ENCODE peak calls at places on chromosome 11, in ten cellular contexts. One of them, this sample, is unnamed.

GRCh38 chr11:114258696-114259095 is 37.5 kb upstream of the NNMT start:
- DNase-seq in left colon: no peak
- DNase-seq in mucosa of gallbladder: no peak
- DNase-seq in activated T-cell treated with anti-CD3 and anti-CD28 coated beads, Interleukin-2, amount 50 U/mL, for 72 hours: no peak
- DNase-seq in HEK293T: no peak
- DNase-seq in H4: no peak
- DNase-seq in AG08396: no peak
- DNase-seq in activated CD4-positive, alpha-beta T cell treated with anti-CD3 and anti-CD28 coated beads, Interleukin-2, amount 50 U/mL, for 48 hours: no peak
- DNase-seq in CD4-positive, alpha-beta T cell: no peak
- DNase-seq in stimulated activated CD4-positive, alpha-beta T cell treated with anti-CD3 and anti-CD28 coated beads, TNF-alpha, amount 100 ng/mL, for 1 hour: no peak
- DNase-seq in this sample: no peak

GRCh38 chr11:100593321-100593720 is 93.8 kb upstream of the ARHGAP42 start:
- DNase-seq in activated CD4-positive, alpha-beta T cell treated with anti-CD3 and anti-CD28 coated beads, Interleukin-2, amount 50 U/mL, for 48 hours: no peak
- DNase-seq in activated T-cell treated with anti-CD3 and anti-CD28 coated beads, Interleukin-2, amount 50 U/mL, for 72 hours: no peak
- DNase-seq in stimulated activated CD4-positive, alpha-beta T cell treated with anti-CD3 and anti-CD28 coated beads, TNF-alpha, amount 100 ng/mL, for 1 hour: no peak
- DNase-seq in HEK293T: no peak
- DNase-seq in mucosa of gallbladder: no peak
- DNase-seq in H4: peak
- DNase-seq in AG08396: peak
- DNase-seq in CD4-positive, alpha-beta T cell: no peak
- DNase-seq in left colon: no peak
- DNase-seq in this sample: no peak

GRCh38 chr11:44883277-44883676 is 67.4 kb downstream of the TP53I11 start:
- DNase-seq in H4: peak
- DNase-seq in CD4-positive, alpha-beta T cell: no peak
- DNase-seq in activated T-cell treated with anti-CD3 and anti-CD28 coated beads, Interleukin-2, amount 50 U/mL, for 72 hours: no peak
- DNase-seq in stimulated activated CD4-positive, alpha-beta T cell treated with anti-CD3 and anti-CD28 coated beads, TNF-alpha, amount 100 ng/mL, for 1 hour: no peak
- DNase-seq in activated CD4-positive, alpha-beta T cell treated with anti-CD3 and anti-CD28 coated beads, Interleukin-2, amount 50 U/mL, for 48 hours: no peak
- DNase-seq in left colon: no peak
- DNase-seq in AG08396: no peak
- DNase-seq in HEK293T: no peak
- DNase-seq in mucosa of gallbladder: peak
- DNase-seq in this sample: no peak

GRCh38 chr11:3103076-3103475 is 45.9 kb upstream of the CARS1 start:
- DNase-seq in left colon: no peak
- DNase-seq in activated CD4-positive, alpha-beta T cell treated with anti-CD3 and anti-CD28 coated beads, Interleukin-2, amount 50 U/mL, for 48 hours: no peak
- DNase-seq in HEK293T: no peak
- DNase-seq in activated T-cell treated with anti-CD3 and anti-CD28 coated beads, Interleukin-2, amount 50 U/mL, for 72 hours: no peak
- DNase-seq in mucosa of gallbladder: no peak
- DNase-seq in CD4-positive, alpha-beta T cell: no peak
- DNase-seq in AG08396: no peak
- DNase-seq in stimulated activated CD4-positive, alpha-beta T cell treated with anti-CD3 and anti-CD28 coated beads, TNF-alpha, amount 100 ng/mL, for 1 hour: no peak
- DNase-seq in H4: no peak
- DNase-seq in this sample: no peak

GRCh38 chr11:65851083-65851579 is 6.8 kb downstream of the CFL1 start:
- DNase-seq in stimulated activated CD4-positive, alpha-beta T cell treated with anti-CD3 and anti-CD28 coated beads, TNF-alpha, amount 100 ng/mL, for 1 hour: no peak
- DNase-seq in mucosa of gallbladder: no peak
- DNase-seq in activated T-cell treated with anti-CD3 and anti-CD28 coated beads, Interleukin-2, amount 50 U/mL, for 72 hours: no peak
- DNase-seq in H4: peak
- DNase-seq in CD4-positive, alpha-beta T cell: no peak
- DNase-seq in HEK293T: peak
- DNase-seq in activated CD4-positive, alpha-beta T cell treated with anti-CD3 and anti-CD28 coated beads, Interleukin-2, amount 50 U/mL, for 48 hours: no peak
- DNase-seq in left colon: no peak
- DNase-seq in AG08396: no peak
- DNase-seq in this sample: no peak

GRCh38 chr11:62556102-62556871 is 9.7 kb upstream of the AHNAK start:
- DNase-seq in activated CD4-positive, alpha-beta T cell treated with anti-CD3 and anti-CD28 coated beads, Interleukin-2, amount 50 U/mL, for 48 hours: peak
- DNase-seq in left colon: peak
- DNase-seq in activated T-cell treated with anti-CD3 and anti-CD28 coated beads, Interleukin-2, amount 50 U/mL, for 72 hours: peak
- DNase-seq in CD4-positive, alpha-beta T cell: peak
- DNase-seq in mucosa of gallbladder: peak
- DNase-seq in H4: peak
- DNase-seq in AG08396: peak
- DNase-seq in HEK293T: peak
- DNase-seq in stimulated activated CD4-positive, alpha-beta T cell treated with anti-CD3 and anti-CD28 coated beads, TNF-alpha, amount 100 ng/mL, for 1 hour: peak
- DNase-seq in this sample: peak

GRCh38 chr11:117816151-117816741 is 8.3 kb downstream of the FXYD2 start:
- DNase-seq in stimulated activated CD4-positive, alpha-beta T cell treated with anti-CD3 and anti-CD28 coated beads, TNF-alpha, amount 100 ng/mL, for 1 hour: no peak
- DNase-seq in HEK293T: peak
- DNase-seq in activated CD4-positive, alpha-beta T cell treated with anti-CD3 and anti-CD28 coated beads, Interleukin-2, amount 50 U/mL, for 48 hours: no peak
- DNase-seq in CD4-positive, alpha-beta T cell: no peak
- DNase-seq in H4: no peak
- DNase-seq in mucosa of gallbladder: no peak
- DNase-seq in left colon: no peak
- DNase-seq in activated T-cell treated with anti-CD3 and anti-CD28 coated beads, Interleukin-2, amount 50 U/mL, for 72 hours: no peak
- DNase-seq in AG08396: no peak
- DNase-seq in this sample: peak

GRCh38 chr11:13228569-13228968 is 49.0 kb upstream of the BMAL1 start:
- DNase-seq in activated CD4-positive, alpha-beta T cell treated with anti-CD3 and anti-CD28 coated beads, Interleukin-2, amount 50 U/mL, for 48 hours: no peak
- DNase-seq in left colon: no peak
- DNase-seq in activated T-cell treated with anti-CD3 and anti-CD28 coated beads, Interleukin-2, amount 50 U/mL, for 72 hours: no peak
- DNase-seq in H4: no peak
- DNase-seq in CD4-positive, alpha-beta T cell: no peak
- DNase-seq in mucosa of gallbladder: no peak
- DNase-seq in HEK293T: no peak
- DNase-seq in stimulated activated CD4-positive, alpha-beta T cell treated with anti-CD3 and anti-CD28 coated beads, TNF-alpha, amount 100 ng/mL, for 1 hour: no peak
- DNase-seq in AG08396: no peak
- DNase-seq in this sample: no peak

GRCh38 chr11:117819096-117820040 is 5.2 kb downstream of the FXYD2 start:
- DNase-seq in mucosa of gallbladder: peak
- DNase-seq in activated CD4-positive, alpha-beta T cell treated with anti-CD3 and anti-CD28 coated beads, Interleukin-2, amount 50 U/mL, for 48 hours: no peak
- DNase-seq in HEK293T: peak
- DNase-seq in CD4-positive, alpha-beta T cell: no peak
- DNase-seq in AG08396: peak
- DNase-seq in stimulated activated CD4-positive, alpha-beta T cell treated with anti-CD3 and anti-CD28 coated beads, TNF-alpha, amount 100 ng/mL, for 1 hour: no peak
- DNase-seq in activated T-cell treated with anti-CD3 and anti-CD28 coated beads, Interleukin-2, amount 50 U/mL, for 72 hours: no peak
- DNase-seq in H4: peak
- DNase-seq in left colon: peak
- DNase-seq in this sample: peak

GRCh38 chr11:130763087-130763980 is 152.9 kb downstream of the SNX19 start:
- DNase-seq in mucosa of gallbladder: no peak
- DNase-seq in stimulated activated CD4-positive, alpha-beta T cell treated with anti-CD3 and anti-CD28 coated beads, TNF-alpha, amount 100 ng/mL, for 1 hour: no peak
- DNase-seq in AG08396: no peak
- DNase-seq in HEK293T: no peak
- DNase-seq in H4: no peak
- DNase-seq in CD4-positive, alpha-beta T cell: no peak
- DNase-seq in activated CD4-positive, alpha-beta T cell treated with anti-CD3 and anti-CD28 coated beads, Interleukin-2, amount 50 U/mL, for 48 hours: no peak
- DNase-seq in activated T-cell treated with anti-CD3 and anti-CD28 coated beads, Interleukin-2, amount 50 U/mL, for 72 hours: no peak
- DNase-seq in left colon: no peak
- DNase-seq in this sample: peak

GRCh38 chr11:86081465-86081864 is 12.6 kb upstream of the PICALM start:
- DNase-seq in HEK293T: no peak
- DNase-seq in mucosa of gallbladder: no peak
- DNase-seq in left colon: no peak
- DNase-seq in stimulated activated CD4-positive, alpha-beta T cell treated with anti-CD3 and anti-CD28 coated beads, TNF-alpha, amount 100 ng/mL, for 1 hour: no peak
- DNase-seq in CD4-positive, alpha-beta T cell: no peak
- DNase-seq in AG08396: no peak
- DNase-seq in H4: no peak
- DNase-seq in activated T-cell treated with anti-CD3 and anti-CD28 coated beads, Interleukin-2, amount 50 U/mL, for 72 hours: no peak
- DNase-seq in activated CD4-positive, alpha-beta T cell treated with anti-CD3 and anti-CD28 coated beads, Interleukin-2, amount 50 U/mL, for 48 hours: no peak
- DNase-seq in this sample: no peak

GRCh38 chr11:61266602-61267001 is 25.6 kb downstream of the PGA5 start:
- DNase-seq in AG08396: no peak
- DNase-seq in HEK293T: no peak
- DNase-seq in left colon: no peak
- DNase-seq in mucosa of gallbladder: peak
- DNase-seq in activated CD4-positive, alpha-beta T cell treated with anti-CD3 and anti-CD28 coated beads, Interleukin-2, amount 50 U/mL, for 48 hours: no peak
- DNase-seq in CD4-positive, alpha-beta T cell: no peak
- DNase-seq in stimulated activated CD4-positive, alpha-beta T cell treated with anti-CD3 and anti-CD28 coated beads, TNF-alpha, amount 100 ng/mL, for 1 hour: no peak
- DNase-seq in H4: no peak
- DNase-seq in activated T-cell treated with anti-CD3 and anti-CD28 coated beads, Interleukin-2, amount 50 U/mL, for 72 hours: no peak
- DNase-seq in this sample: no peak

GRCh38 chr11:69674267-69674885 is 777 bp downstream of the LTO1 start:
- DNase-seq in CD4-positive, alpha-beta T cell: no peak
- DNase-seq in activated T-cell treated with anti-CD3 and anti-CD28 coated beads, Interleukin-2, amount 50 U/mL, for 72 hours: peak
- DNase-seq in mucosa of gallbladder: no peak
- DNase-seq in stimulated activated CD4-positive, alpha-beta T cell treated with anti-CD3 and anti-CD28 coated beads, TNF-alpha, amount 100 ng/mL, for 1 hour: no peak
- DNase-seq in left colon: no peak
- DNase-seq in activated CD4-positive, alpha-beta T cell treated with anti-CD3 and anti-CD28 coated beads, Interleukin-2, amount 50 U/mL, for 48 hours: peak
- DNase-seq in HEK293T: no peak
- DNase-seq in AG08396: peak
- DNase-seq in H4: no peak
- DNase-seq in this sample: peak

GRCh38 chr11:102940714-102941588 is 14.6 kb downstream of the MMP13 start:
- DNase-seq in H4: peak
- DNase-seq in CD4-positive, alpha-beta T cell: no peak
- DNase-seq in activated CD4-positive, alpha-beta T cell treated with anti-CD3 and anti-CD28 coated beads, Interleukin-2, amount 50 U/mL, for 48 hours: peak
- DNase-seq in mucosa of gallbladder: peak
- DNase-seq in activated T-cell treated with anti-CD3 and anti-CD28 coated beads, Interleukin-2, amount 50 U/mL, for 72 hours: peak
- DNase-seq in stimulated activated CD4-positive, alpha-beta T cell treated with anti-CD3 and anti-CD28 coated beads, TNF-alpha, amount 100 ng/mL, for 1 hour: no peak
- DNase-seq in AG08396: peak
- DNase-seq in left colon: peak
- DNase-seq in HEK293T: peak
- DNase-seq in this sample: peak

GRCh38 chr11:37450613-37451012 is 852.6 kb upstream of the RAG2 start:
- DNase-seq in mucosa of gallbladder: no peak
- DNase-seq in stimulated activated CD4-positive, alpha-beta T cell treated with anti-CD3 and anti-CD28 coated beads, TNF-alpha, amount 100 ng/mL, for 1 hour: no peak
- DNase-seq in H4: no peak
- DNase-seq in HEK293T: no peak
- DNase-seq in activated CD4-positive, alpha-beta T cell treated with anti-CD3 and anti-CD28 coated beads, Interleukin-2, amount 50 U/mL, for 48 hours: no peak
- DNase-seq in CD4-positive, alpha-beta T cell: no peak
- DNase-seq in activated T-cell treated with anti-CD3 and anti-CD28 coated beads, Interleukin-2, amount 50 U/mL, for 72 hours: no peak
- DNase-seq in AG08396: no peak
- DNase-seq in left colon: no peak
- DNase-seq in this sample: no peak

GRCh38 chr11:129278586-129279319 is 86.6 kb upstream of the ARHGAP32 start:
- DNase-seq in activated CD4-positive, alpha-beta T cell treated with anti-CD3 and anti-CD28 coated beads, Interleukin-2, amount 50 U/mL, for 48 hours: no peak
- DNase-seq in activated T-cell treated with anti-CD3 and anti-CD28 coated beads, Interleukin-2, amount 50 U/mL, for 72 hours: peak
- DNase-seq in CD4-positive, alpha-beta T cell: peak
- DNase-seq in stimulated activated CD4-positive, alpha-beta T cell treated with anti-CD3 and anti-CD28 coated beads, TNF-alpha, amount 100 ng/mL, for 1 hour: peak
- DNase-seq in mucosa of gallbladder: no peak
- DNase-seq in AG08396: peak
- DNase-seq in left colon: peak
- DNase-seq in H4: no peak
- DNase-seq in HEK293T: peak
- DNase-seq in this sample: peak

GRCh38 chr11:129589190-129589589 is 213.5 kb downstream of the BARX2 start:
- DNase-seq in activated T-cell treated with anti-CD3 and anti-CD28 coated beads, Interleukin-2, amount 50 U/mL, for 72 hours: no peak
- DNase-seq in CD4-positive, alpha-beta T cell: no peak
- DNase-seq in H4: no peak
- DNase-seq in activated CD4-positive, alpha-beta T cell treated with anti-CD3 and anti-CD28 coated beads, Interleukin-2, amount 50 U/mL, for 48 hours: no peak
- DNase-seq in mucosa of gallbladder: no peak
- DNase-seq in stimulated activated CD4-positive, alpha-beta T cell treated with anti-CD3 and anti-CD28 coated beads, TNF-alpha, amount 100 ng/mL, for 1 hour: no peak
- DNase-seq in HEK293T: no peak
- DNase-seq in left colon: no peak
- DNase-seq in AG08396: no peak
- DNase-seq in this sample: no peak

GRCh38 chr11:70071996-70072395 is 6.1 kb upstream of the ANO1 start:
- DNase-seq in AG08396: no peak
- DNase-seq in HEK293T: no peak
- DNase-seq in mucosa of gallbladder: no peak
- DNase-seq in CD4-positive, alpha-beta T cell: no peak
- DNase-seq in left colon: no peak
- DNase-seq in H4: no peak
- DNase-seq in activated CD4-positive, alpha-beta T cell treated with anti-CD3 and anti-CD28 coated beads, Interleukin-2, amount 50 U/mL, for 48 hours: no peak
- DNase-seq in stimulated activated CD4-positive, alpha-beta T cell treated with anti-CD3 and anti-CD28 coated beads, TNF-alpha, amount 100 ng/mL, for 1 hour: no peak
- DNase-seq in activated T-cell treated with anti-CD3 and anti-CD28 coated beads, Interleukin-2, amount 50 U/mL, for 72 hours: no peak
- DNase-seq in this sample: no peak

GRCh38 chr11:103395612-103396011 is 286.4 kb downstream of the DYNC2H1 start:
- DNase-seq in AG08396: peak
- DNase-seq in activated T-cell treated with anti-CD3 and anti-CD28 coated beads, Interleukin-2, amount 50 U/mL, for 72 hours: no peak
- DNase-seq in HEK293T: no peak
- DNase-seq in mucosa of gallbladder: no peak
- DNase-seq in CD4-positive, alpha-beta T cell: no peak
- DNase-seq in stimulated activated CD4-positive, alpha-beta T cell treated with anti-CD3 and anti-CD28 coated beads, TNF-alpha, amount 100 ng/mL, for 1 hour: no peak
- DNase-seq in left colon: no peak
- DNase-seq in H4: peak
- DNase-seq in activated CD4-positive, alpha-beta T cell treated with anti-CD3 and anti-CD28 coated beads, Interleukin-2, amount 50 U/mL, for 48 hours: no peak
- DNase-seq in this sample: no peak

GRCh38 chr11:45182902-45183301 is 36.5 kb downstream of the PRDM11 start:
- DNase-seq in AG08396: peak
- DNase-seq in H4: no peak
- DNase-seq in HEK293T: peak
- DNase-seq in activated T-cell treated with anti-CD3 and anti-CD28 coated beads, Interleukin-2, amount 50 U/mL, for 72 hours: peak
- DNase-seq in CD4-positive, alpha-beta T cell: no peak
- DNase-seq in left colon: peak
- DNase-seq in stimulated activated CD4-positive, alpha-beta T cell treated with anti-CD3 and anti-CD28 coated beads, TNF-alpha, amount 100 ng/mL, for 1 hour: no peak
- DNase-seq in activated CD4-positive, alpha-beta T cell treated with anti-CD3 and anti-CD28 coated beads, Interleukin-2, amount 50 U/mL, for 48 hours: no peak
- DNase-seq in mucosa of gallbladder: peak
- DNase-seq in this sample: peak

GRCh38 chr11:96098511-96099241 is 174.8 kb upstream of the MTMR2 start:
- DNase-seq in left colon: no peak
- DNase-seq in activated T-cell treated with anti-CD3 and anti-CD28 coated beads, Interleukin-2, amount 50 U/mL, for 72 hours: no peak
- DNase-seq in HEK293T: no peak
- DNase-seq in AG08396: no peak
- DNase-seq in activated CD4-positive, alpha-beta T cell treated with anti-CD3 and anti-CD28 coated beads, Interleukin-2, amount 50 U/mL, for 48 hours: no peak
- DNase-seq in CD4-positive, alpha-beta T cell: no peak
- DNase-seq in H4: no peak
- DNase-seq in stimulated activated CD4-positive, alpha-beta T cell treated with anti-CD3 and anti-CD28 coated beads, TNF-alpha, amount 100 ng/mL, for 1 hour: no peak
- DNase-seq in mucosa of gallbladder: no peak
- DNase-seq in this sample: no peak

GRCh38 chr11:120303004-120303637 is 22.0 kb upstream of the TLCD5 start:
- DNase-seq in CD4-positive, alpha-beta T cell: peak
- DNase-seq in activated CD4-positive, alpha-beta T cell treated with anti-CD3 and anti-CD28 coated beads, Interleukin-2, amount 50 U/mL, for 48 hours: peak
- DNase-seq in left colon: peak
- DNase-seq in H4: peak
- DNase-seq in HEK293T: peak
- DNase-seq in stimulated activated CD4-positive, alpha-beta T cell treated with anti-CD3 and anti-CD28 coated beads, TNF-alpha, amount 100 ng/mL, for 1 hour: peak
- DNase-seq in mucosa of gallbladder: peak
- DNase-seq in AG08396: peak
- DNase-seq in activated T-cell treated with anti-CD3 and anti-CD28 coated beads, Interleukin-2, amount 50 U/mL, for 72 hours: peak
- DNase-seq in this sample: peak

GRCh38 chr11:16812274-16812673 is 73.8 kb downstream of the C11orf58 start:
- DNase-seq in AG08396: no peak
- DNase-seq in left colon: no peak
- DNase-seq in mucosa of gallbladder: no peak
- DNase-seq in activated CD4-positive, alpha-beta T cell treated with anti-CD3 and anti-CD28 coated beads, Interleukin-2, amount 50 U/mL, for 48 hours: no peak
- DNase-seq in HEK293T: no peak
- DNase-seq in CD4-positive, alpha-beta T cell: no peak
- DNase-seq in stimulated activated CD4-positive, alpha-beta T cell treated with anti-CD3 and anti-CD28 coated beads, TNF-alpha, amount 100 ng/mL, for 1 hour: no peak
- DNase-seq in activated T-cell treated with anti-CD3 and anti-CD28 coated beads, Interleukin-2, amount 50 U/mL, for 72 hours: no peak
- DNase-seq in H4: no peak
- DNase-seq in this sample: no peak

This sample was measured in body of pancreas.